ENCODE peak calls at places on chromosomes 3 and 15, in five cellular contexts. J, X, E, V and S are unnamed samples.

GRCh38 chr15:41238100-41238499 is 7.0 kb downstream of the CHP1 start:
- DNase-seq in X (no peak), V (no peak), J (no peak), E (no peak), S (no peak)

GRCh38 chr3:112136959-112137693 is 4.1 kb upstream of the GCSAM start:
- DNase-seq in J (no peak), X (no peak), V (peak; percentile 53), E (no peak), S (peak; percentile 92)

GRCh38 chr3:13174011-13174802 is 101.0 kb upstream of the IQSEC1 start:
- DNase-seq in V (no peak), E (no peak), J (peak; percentile 16), X (no peak), S (no peak)

GRCh38 chr15:51108933-51109550 is 14.3 kb upstream of the TNFAIP8L3 start:
- DNase-seq in V (no peak), J (no peak), E (no peak), X (no peak), S (no peak)

GRCh38 chr15:56040081-56041035 is 46.9 kb upstream of the NEDD4 start:
- DNase-seq in J (peak; percentile 41), E (no peak), V (peak; percentile 79), X (no peak), S (no peak)

GRCh38 chr3:144457758-144458157 is 486.1 kb downstream of the DIPK2A start:
- DNase-seq in V (no peak), E (no peak), X (no peak), J (no peak), S (no peak)

GRCh38 chr15:70597056-70597603 is 166.2 kb downstream of the UACA start:
- DNase-seq in X (no peak), E (no peak), V (peak; percentile 18), J (no peak), S (no peak)

GRCh38 chr3:187208159-187208558 is 10.9 kb downstream of the RTP1 start:
- DNase-seq in J (no peak), X (no peak), E (no peak), V (peak; percentile 82), S (no peak)

GRCh38 chr3:65914032-65914739 is 124.5 kb downstream of the MAGI1 start:
- DNase-seq in X (no peak), J (no peak), E (no peak), V (no peak), S (no peak)

GRCh38 chr3:149900322-149900721 is 70.4 kb downstream of the PFN2 start:
- DNase-seq in E (no peak), J (no peak), X (no peak), V (no peak), S (no peak)

GRCh38 chr15:90063733-90064247 is 38.5 kb downstream of the IDH2 start:
- DNase-seq in E (no peak), J (no peak), X (no peak), V (no peak), S (no peak)